ENCODE peak calls at places on chromosomes 12 and 14, in four cellular contexts. W is HepG2, X is GM12878, C is K562. Y is an unnamed sample.

GRCh38 chr14:23605931-23606585 is 27.5 kb upstream of the JPH4 start:
- DNase-seq in C (no peak), X (peak; percentile 83), W (no peak), Y (no peak)

GRCh38 chr12:19058235-19059021 is 71.1 kb upstream of the PLEKHA5 start:
- DNase-seq in C (no peak), W (no peak), X (no peak), Y (no peak)

GRCh38 chr12:77599782-77600491 is 230.8 kb upstream of the NAV3 start:
- DNase-seq in C (no peak), X (peak; percentile 11), W (no peak), Y (no peak)

GRCh38 chr12:130484221-130484620 is 146.5 kb downstream of the PIWIL1 start:
- DNase-seq in X (no peak), W (no peak), C (no peak), Y (no peak)

GRCh38 chr12:76080017-76080728 is 4.3 kb downstream of the NAP1L1 start:
- DNase-seq in X (no peak), C (no peak), W (peak; percentile 7), Y (no peak)

GRCh38 chr12:12922191-12922616 is 29.8 kb downstream of the GPRC5D start:
- DNase-seq in C (no peak), W (no peak), X (no peak), Y (no peak)

GRCh38 chr14:104659764-104660523 is 29.5 kb upstream of the INF2 start:
- DNase-seq in X (no peak), W (no peak), C (no peak), Y (no peak)

GRCh38 chr12:101200824-101201223 is 9.2 kb downstream of the SLC5A8 start:
- DNase-seq in X (no peak), C (no peak), W (no peak), Y (no peak)

GRCh38 chr12:59619461-59620240 is 23.8 kb downstream of the SLC16A7 start:
- DNase-seq in W (no peak), X (no peak), C (no peak), Y (no peak)

GRCh38 chr14:82755923-82756322 is 1222.3 kb upstream of the SEL1L start:
- DNase-seq in X (no peak), W (no peak), C (no peak), Y (no peak)

GRCh38 chr14:64855732-64856527 is 23.8 kb downstream of the SPTB start:
- DNase-seq in C (no peak), X (no peak), W (no peak), Y (no peak)

GRCh38 chr14:79543966-79544365 is 667.3 kb downstream of the DIO2 start:
- DNase-seq in W (no peak), C (peak; percentile 6), X (no peak), Y (peak; percentile 43)

GRCh38 chr12:114476159-114476558 is 70.2 kb upstream of the TBX5 start:
- DNase-seq in W (peak; percentile 40), C (no peak), X (no peak), Y (peak; percentile 22)

GRCh38 chr14:88323086-88323519 is at the start of gene KCNK10:
- DNase-seq in W (no peak), X (no peak), C (no peak), Y (no peak)

GRCh38 chr12:98503343-98503592 is 12.1 kb upstream of the TMPO start:
- DNase-seq in C (peak; percentile 71), X (peak; percentile 93), W (peak; percentile 84), Y (peak; percentile 74)

GRCh38 chr12:3185260-3185870 is 108.2 kb downstream of the TSPAN9 start:
- DNase-seq in C (no peak), X (no peak), W (no peak), Y (no peak)

GRCh38 chr14:93655078-93655750 is 133.1 kb downstream of the PRIMA1 start:
- DNase-seq in C (peak; percentile 27), X (peak; percentile 3), W (peak; percentile 60), Y (peak; percentile 64)

GRCh38 chr12:110180591-110181005 is 56.4 kb downstream of the IFT81 start:
- DNase-seq in W (no peak), X (no peak), C (no peak), Y (no peak)
- TF ChIP-seq TARDBP in W (no peak), X (no peak), C (no peak), Y (no peak)

DNA sequence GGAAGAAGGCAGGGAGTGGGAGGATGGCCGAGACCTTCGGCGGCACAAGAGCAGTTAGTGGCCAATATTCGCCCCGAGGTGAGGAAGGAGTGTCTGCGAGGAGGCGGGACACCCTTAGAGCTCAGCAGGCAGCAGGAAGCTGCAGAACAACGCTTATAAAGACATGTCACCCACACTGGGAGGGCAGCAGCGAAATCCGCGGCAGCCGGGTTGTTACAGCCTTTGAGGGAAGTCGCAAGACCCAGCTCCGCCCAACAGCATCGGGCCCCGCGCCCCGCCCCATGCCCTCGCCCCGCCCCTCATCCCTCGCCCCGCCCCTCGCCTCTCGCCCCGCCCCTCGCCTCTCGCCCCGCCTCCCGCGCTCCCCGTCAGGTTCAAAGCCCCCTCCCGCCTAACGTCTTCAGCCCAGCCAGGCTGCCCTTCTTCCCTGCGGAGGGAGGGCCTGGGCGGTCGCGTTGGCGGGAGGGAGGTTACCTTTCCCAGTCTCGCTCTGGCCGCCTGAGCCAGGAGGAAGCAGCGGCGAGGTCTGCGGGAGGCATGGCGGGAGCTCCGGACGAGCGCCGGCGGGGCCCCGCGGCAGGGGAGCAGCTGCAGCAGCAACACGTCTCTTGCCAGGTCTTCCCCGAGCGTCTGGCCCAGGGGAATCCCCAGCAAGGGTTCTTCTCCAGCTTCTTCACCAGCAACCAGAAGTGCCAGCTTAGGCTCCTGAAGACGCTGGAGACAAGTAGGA is at the start of gene ATP23:
- DNase-seq in C (peak; percentile 96), W (peak; percentile 84), X (peak; percentile 73), Y (peak; percentile 94)
- TF ChIP-seq FOXK2 in C (no peak), W (no peak), X (no peak), Y (no peak)

GRCh38 chr12:104242546-104243206 is 27.1 kb downstream of the TXNRD1 start:
- DNase-seq in X (no peak), W (no peak), C (no peak), Y (no peak)
- TF ChIP-seq TARDBP in X (no peak), W (no peak), C (no peak), Y (no peak)

GRCh38 chr14:71675902-71676291 is 256.3 kb upstream of the RGS6 start:
- DNase-seq in C (no peak), W (no peak), X (no peak), Y (no peak)

GRCh38 chr14:71668186-71668912 is 263.9 kb upstream of the RGS6 start:
- DNase-seq in X (no peak), C (no peak), W (no peak), Y (no peak)

GRCh38 chr14:71675126-71675901 is 256.9 kb upstream of the RGS6 start:
- DNase-seq in C (no peak), W (no peak), X (no peak), Y (no peak)

GRCh38 chr14:71668942-71669341 is 263.3 kb upstream of the RGS6 start:
- DNase-seq in X (no peak), C (no peak), W (no peak), Y (no peak)

DNA sequence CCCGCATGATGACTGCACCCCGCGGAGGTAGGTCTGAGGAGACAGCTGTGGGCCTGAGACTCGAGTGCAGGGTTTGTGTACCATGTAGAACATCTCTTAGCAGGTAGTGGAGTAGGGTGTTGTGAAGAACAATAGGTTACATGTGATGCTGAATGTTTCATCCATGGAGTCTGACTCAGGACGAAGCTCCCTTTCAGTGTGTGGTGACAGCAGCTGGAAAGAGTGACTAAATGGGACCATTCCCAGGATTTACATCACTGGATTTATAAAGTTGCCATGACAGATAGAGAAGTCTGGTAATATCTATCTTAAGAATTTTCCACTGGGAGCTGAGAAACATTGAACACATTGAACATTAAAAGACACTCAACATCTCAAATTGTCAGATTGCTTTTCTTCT is 259.6 kb upstream of the RGS6 start:
- DNase-seq in W (no peak), C (no peak), X (no peak), Y (no peak)
- TF ChIP-seq FOXK2 in W (no peak), C (no peak), X (no peak), Y (no peak)

DNA sequence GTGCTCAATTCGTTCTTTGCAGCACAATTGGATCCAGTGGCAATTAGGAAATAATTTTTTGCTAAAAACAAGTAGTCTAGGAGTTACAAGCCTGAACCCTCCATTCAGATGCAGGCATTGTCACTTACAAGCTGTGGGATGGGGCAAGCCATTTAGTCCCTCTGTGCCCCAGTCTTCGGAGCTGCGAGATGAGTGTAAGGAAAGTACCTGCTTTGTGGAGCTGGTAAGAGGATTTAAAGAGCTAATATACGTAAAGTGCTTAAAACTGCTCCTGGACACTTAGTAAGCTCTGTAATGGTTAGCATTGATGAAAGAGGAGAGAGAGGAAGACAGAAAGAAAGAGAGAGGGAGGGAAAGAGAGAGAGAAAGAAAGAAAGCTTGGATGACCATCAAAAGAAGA is 112.5 kb downstream of the LGMN start:
- DNase-seq in C (no peak), X (no peak), W (no peak), Y (no peak)
- TF ChIP-seq TARDBP in C (no peak), X (no peak), W (no peak), Y (no peak)

GRCh38 chr14:58978336-58978735 is 210.1 kb upstream of the DAAM1 start:
- DNase-seq in X (no peak), W (no peak), C (no peak), Y (no peak)

GRCh38 chr14:58979325-58979724 is 209.1 kb upstream of the DAAM1 start:
- DNase-seq in C (no peak), X (no peak), W (no peak), Y (no peak)

GRCh38 chr14:58981840-58982239 is 206.6 kb upstream of the DAAM1 start:
- DNase-seq in W (no peak), X (no peak), C (no peak), Y (no peak)

DNA sequence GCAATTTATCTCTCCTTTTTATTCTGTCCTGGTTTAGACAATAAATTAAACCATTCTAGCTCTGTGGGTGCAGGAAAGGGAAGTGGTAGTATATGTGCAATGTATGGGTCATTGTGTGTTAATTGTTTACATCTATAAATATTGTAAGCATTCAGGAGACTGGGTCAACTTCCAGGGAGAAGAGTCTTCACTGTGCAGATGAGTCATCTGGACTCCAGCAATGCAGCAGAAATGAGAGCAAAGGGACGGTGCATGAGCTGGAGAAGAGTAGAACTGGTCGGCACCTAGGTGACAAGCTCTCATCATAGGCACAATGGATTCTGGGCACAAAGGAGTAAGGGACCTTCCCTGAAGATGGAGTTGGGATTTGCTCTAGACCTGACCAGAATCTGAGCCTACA is 211.1 kb upstream of the DAAM1 start:
- DNase-seq in C (no peak), W (no peak), X (no peak), Y (no peak)
- TF ChIP-seq FOXK2 in C (no peak), W (no peak), X (no peak), Y (no peak)